ENCODE peak calls at places on chromosomes 7 and 10, in seven cellular contexts. I is adipocyte; T is stomach; Z is A549; H is activated naive CD4-positive, alpha-beta T cell treated with anti-CD3 and anti-CD28 coated beads for 36 hours; S is CD4-positive, alpha-beta T cell; B is AG20443. M is an unnamed sample.

GRCh38 chr7:116988363-116988989 is 35.2 kb downstream of the ST7 start:
- DNase-seq in I (peak), T (no peak), Z (peak), H (no peak), S (no peak), B (peak), M (no peak)

GRCh38 chr7:6430271-6430940 is 17.3 kb downstream of the DAGLB start:
- DNase-seq in I (peak), T (no peak), Z (no peak), H (no peak), S (no peak), B (no peak), M (no peak)

GRCh38 chr7:2680792-2681490 is 7.1 kb upstream of the AMZ1 start:
- DNase-seq in I (peak), T (peak), Z (peak), H (peak), S (peak), B (peak), M (no peak)

GRCh38 chr7:152851881-152852417 is 92.4 kb downstream of the ACTR3B start:
- DNase-seq in I (no peak), T (no peak), Z (no peak), H (no peak), S (no peak), B (no peak), M (no peak)

GRCh38 chr10:114042895-114043531 is 653 bp upstream of the ADRB1 start:
- DNase-seq in I (peak), T (peak), Z (peak), H (no peak), S (no peak), B (peak), M (no peak)

GRCh38 chr10:87054373-87055295 is 34.5 kb downstream of the FAM25A start:
- DNase-seq in I (peak), T (no peak), Z (no peak), H (no peak), S (no peak), B (peak), M (no peak)

GRCh38 chr7:159030490-159031134 is 114.1 kb downstream of the VIPR2 start:
- DNase-seq in I (no peak), T (peak), Z (peak), H (no peak), S (no peak), B (no peak), M (no peak)

GRCh38 chr10:103193820-103194529 is 903 bp upstream of the NT5C2 start:
- DNase-seq in I (no peak), T (peak), Z (no peak), H (no peak), S (no peak), B (peak), M (no peak)

GRCh38 chr7:96034940-96035727 is 262.8 kb downstream of the DYNC1I1 start:
- DNase-seq in I (no peak), T (no peak), Z (no peak), H (no peak), S (no peak), B (no peak), M (no peak)

GRCh38 chr7:102300643-102301211 is 14.1 kb downstream of the SH2B2 start:
- DNase-seq in I (no peak), T (no peak), Z (no peak), H (no peak), S (no peak), B (no peak), M (no peak)

GRCh38 chr7:102165136-102165535 is 121.5 kb upstream of the SH2B2 start:
- DNase-seq in I (no peak), T (no peak), Z (no peak), H (no peak), S (no peak), B (no peak), M (no peak)

GRCh38 chr7:111076205-111076604 is 14.7 kb upstream of the LRRN3 start:
- DNase-seq in I (peak), T (no peak), Z (no peak), H (peak), S (no peak), B (peak), M (no peak)

GRCh38 chr7:19747740-19748339 is 25.6 kb downstream of the TMEM196 start:
- DNase-seq in I (peak), T (no peak), Z (peak), H (no peak), S (no peak), B (peak), M (peak)

GRCh38 chr10:117364121-117364960 is 10.9 kb downstream of the PDZD8 start:
- DNase-seq in I (no peak), T (no peak), Z (no peak), H (no peak), S (no peak), B (no peak), M (no peak)

GRCh38 chr7:112446431-112446830 is 3.8 kb upstream of the IFRD1 start:
- DNase-seq in I (no peak), T (no peak), Z (no peak), H (no peak), S (no peak), B (no peak), M (no peak)

GRCh38 chr10:60367014-60367413 is 22.7 kb downstream of the ANK3 start:
- DNase-seq in I (no peak), T (no peak), Z (no peak), H (no peak), S (no peak), B (no peak), M (no peak)

GRCh38 chr10:78599122-78599853 is 469.5 kb upstream of the ZMIZ1 start:
- DNase-seq in I (no peak), T (no peak), Z (no peak), H (no peak), S (no peak), B (no peak), M (no peak)

GRCh38 chr10:107847620-107848019 is 683.1 kb upstream of the SORCS1 start:
- DNase-seq in I (no peak), T (no peak), Z (no peak), H (no peak), S (no peak), B (no peak), M (no peak)

GRCh38 chr7:141386881-141387280 is 164.3 kb upstream of the AGK start:
- DNase-seq in I (no peak), T (no peak), Z (no peak), H (no peak), S (no peak), B (no peak), M (no peak)

GRCh38 chr7:12771378-12771877 is 84.0 kb downstream of the ARL4A start:
- DNase-seq in I (peak), T (no peak), Z (no peak), H (no peak), S (no peak), B (peak), M (no peak)

GRCh38 chr10:5575482-5576153 is 50.9 kb downstream of the CALML3 start:
- DNase-seq in I (peak), T (no peak), Z (no peak), H (no peak), S (no peak), B (peak), M (no peak)

GRCh38 chr7:150407588-150408392 is 28.7 kb downstream of the ZNF775 start:
- DNase-seq in I (no peak), T (no peak), Z (no peak), H (no peak), S (no peak), B (no peak), M (no peak)

GRCh38 chr10:130021373-130021950 is 57.4 kb upstream of the EBF3 start:
- DNase-seq in I (peak), T (no peak), Z (no peak), H (no peak), S (no peak), B (peak), M (no peak)

M was measured in SK-N-MC.